ENCODE peak calls at places on chromosomes 5 and 9, in six cellular contexts. Z is A549, V is AG10803, U is foreskin fibroblast, J is nephron progenitor cell, H is AG09309. G is an unnamed sample.

GRCh38 chr5:169416583-169417196 is 115.8 kb upstream of the SLIT3 start:
- DNase-seq in Z (no peak), J (peak; percentile 57), V (peak; percentile 96), H (peak; percentile 80), U (peak; percentile 94), G (no peak)

GRCh38 chr5:78647838-78648358 is 674 bp downstream of the LHFPL2 start:
- DNase-seq in V (peak; percentile 57), H (no peak), Z (peak; percentile 19), J (no peak), U (peak; percentile 82), G (peak; percentile 28)

GRCh38 chr5:76818844-76819831 is at the start of gene F2RL1:
- DNase-seq in J (peak; percentile 82), U (peak; percentile 85), H (no peak), Z (peak; percentile 88), V (no peak), G (peak; percentile 65)

GRCh38 chr5:32283539-32284377 is 29.0 kb downstream of the MTMR12 start:
- DNase-seq in U (peak; percentile 57), V (peak; percentile 24), H (no peak), Z (no peak), J (no peak), G (no peak)

GRCh38 chr9:88807426-88807825 is 183.8 kb upstream of the S1PR3 start:
- DNase-seq in Z (no peak), J (no peak), U (no peak), V (no peak), H (no peak), G (no peak)

GRCh38 chr5:113034182-113034773 is 57.7 kb downstream of the DCP2 start:
- DNase-seq in Z (no peak), J (no peak), H (peak; percentile 71), V (peak; percentile 92), U (peak; percentile 77), G (no peak)

GRCh38 chr5:129804705-129805104 is 56.8 kb downstream of the MINAR2 start:
- DNase-seq in U (no peak), V (no peak), Z (no peak), H (no peak), J (peak; percentile 7), G (no peak)

GRCh38 chr9:134787601-134788531 is 92.7 kb upstream of the FCN2 start:
- DNase-seq in H (no peak), J (no peak), V (no peak), U (no peak), Z (no peak), G (no peak)

GRCh38 chr5:140165101-140165920 is 9.7 kb upstream of the CYSTM1 start:
- DNase-seq in U (no peak), J (no peak), H (no peak), V (no peak), Z (no peak), G (no peak)

GRCh38 chr9:17134396-17134842 is 421 bp upstream of the CNTLN start:
- DNase-seq in V (peak; percentile 36), J (no peak), H (no peak), U (peak; percentile 49), Z (no peak), G (no peak)

GRCh38 chr9:3751125-3751758 is 225.4 kb upstream of the RFX3 start:
- DNase-seq in V (peak; percentile 99), Z (peak; percentile 39), J (no peak), H (peak; percentile 75), U (peak; percentile 61), G (no peak)

GRCh38 chr5:57041570-57041969 is 89.6 kb upstream of the MIER3 start:
- DNase-seq in V (no peak), U (no peak), H (no peak), J (no peak), Z (no peak), G (no peak)

GRCh38 chr9:117344892-117345660 is 69.8 kb downstream of the ASTN2 start:
- DNase-seq in J (no peak), U (no peak), Z (no peak), V (no peak), H (no peak), G (no peak)

GRCh38 chr9:18795947-18796705 is 236.9 kb downstream of the SAXO1 start:
- DNase-seq in J (no peak), V (peak; percentile 99), U (peak; percentile 72), Z (no peak), H (peak; percentile 67), G (no peak)

GRCh38 chr9:99073347-99073746 is 31.6 kb upstream of the TGFBR1 start:
- DNase-seq in J (no peak), H (no peak), V (no peak), U (no peak), Z (no peak), G (no peak)

GRCh38 chr5:543351-543750 is 19.1 kb upstream of the SLC9A3 start:
- DNase-seq in Z (no peak), U (no peak), V (no peak), H (no peak), J (no peak), G (no peak)

GRCh38 chr5:26023361-26023760 is 1015.0 kb downstream of the CDH9 start:
- DNase-seq in U (no peak), J (no peak), Z (no peak), V (no peak), H (no peak), G (no peak)

GRCh38 chr9:134571946-134572914 is 69.4 kb upstream of the COL5A1 start:
- DNase-seq in J (no peak), V (no peak), H (no peak), Z (no peak), U (no peak), G (no peak)

GRCh38 chr9:128297221-128297773 is 21.2 kb downstream of the SWI5 start:
- DNase-seq in U (no peak), Z (no peak), J (no peak), H (no peak), V (no peak), G (no peak)

GRCh38 chr9:136700309-136700708 is 12.1 kb upstream of the DIPK1B start:
- DNase-seq in H (no peak), V (peak; percentile 66), U (peak; percentile 60), J (no peak), Z (no peak), G (no peak)

GRCh38 chr5:177275883-177276282 is 27.6 kb downstream of the RAB24 start:
- DNase-seq in H (no peak), U (no peak), Z (no peak), J (no peak), V (no peak), G (no peak)

GRCh38 chr5:42994285-42995151 is 45.6 kb downstream of the ANXA2R start:
- DNase-seq in H (peak; percentile 74), Z (peak; percentile 64), V (peak; percentile 89), U (peak; percentile 96), J (peak; percentile 86), G (no peak)

GRCh38 chr5:51381801-51382507 is 1.3 kb upstream of the ISL1 start:
- DNase-seq in V (no peak), H (no peak), Z (no peak), U (peak; percentile 76), J (no peak), G (no peak)

GRCh38 chr5:142925795-142926194 is 155.6 kb downstream of the ARHGAP26 start:
- DNase-seq in J (no peak), Z (no peak), V (peak; percentile 82), H (peak; percentile 79), U (peak; percentile 88), G (no peak)

GRCh38 chr9:6877671-6878161 is 119.9 kb downstream of the KDM4C start:
- DNase-seq in Z (peak; percentile 8), J (no peak), U (peak; percentile 65), H (peak; percentile 13), V (peak; percentile 58), G (no peak)

GRCh38 chr5:124060413-124061095 is 548.6 kb downstream of the CSNK1G3 start:
- DNase-seq in H (no peak), V (no peak), J (no peak), Z (no peak), U (no peak), G (no peak)

GRCh38 chr9:108549184-108549583 is 306.6 kb downstream of the ACTL7B start:
- DNase-seq in H (no peak), Z (no peak), J (no peak), V (no peak), U (no peak), G (no peak)

GRCh38 chr5:14267166-14267838 is 124.2 kb downstream of the TRIO start:
- DNase-seq in J (no peak), H (no peak), U (no peak), Z (no peak), V (no peak), G (no peak)
- TF ChIP-seq CTCF in J (no peak), H (no peak), U (no peak), Z (no peak), V (no peak), G (no peak)

GRCh38 chr9:2017209-2017458 is 2.0 kb downstream of the SMARCA2 start:
- DNase-seq in J (no peak), V (no peak), H (no peak), U (peak; percentile 71), Z (no peak), G (no peak)

GRCh38 chr9:2018162-2018643 is 3.1 kb downstream of the SMARCA2 start:
- DNase-seq in V (no peak), J (no peak), U (no peak), H (no peak), Z (peak; percentile 10), G (no peak)

GRCh38 chr9:2015581-2016410 is 649 bp downstream of the SMARCA2 start:
- DNase-seq in J (peak; percentile 63), H (no peak), V (peak; percentile 33), U (peak; percentile 67), Z (peak; percentile 30), G (peak; percentile 37)

GRCh38 chr9:2017459-2018161 is 2.5 kb downstream of the SMARCA2 start:
- DNase-seq in U (peak; percentile 89), H (peak; percentile 51), J (peak; percentile 62), V (peak; percentile 90), Z (peak; percentile 72), G (peak; percentile 72)

DNA sequence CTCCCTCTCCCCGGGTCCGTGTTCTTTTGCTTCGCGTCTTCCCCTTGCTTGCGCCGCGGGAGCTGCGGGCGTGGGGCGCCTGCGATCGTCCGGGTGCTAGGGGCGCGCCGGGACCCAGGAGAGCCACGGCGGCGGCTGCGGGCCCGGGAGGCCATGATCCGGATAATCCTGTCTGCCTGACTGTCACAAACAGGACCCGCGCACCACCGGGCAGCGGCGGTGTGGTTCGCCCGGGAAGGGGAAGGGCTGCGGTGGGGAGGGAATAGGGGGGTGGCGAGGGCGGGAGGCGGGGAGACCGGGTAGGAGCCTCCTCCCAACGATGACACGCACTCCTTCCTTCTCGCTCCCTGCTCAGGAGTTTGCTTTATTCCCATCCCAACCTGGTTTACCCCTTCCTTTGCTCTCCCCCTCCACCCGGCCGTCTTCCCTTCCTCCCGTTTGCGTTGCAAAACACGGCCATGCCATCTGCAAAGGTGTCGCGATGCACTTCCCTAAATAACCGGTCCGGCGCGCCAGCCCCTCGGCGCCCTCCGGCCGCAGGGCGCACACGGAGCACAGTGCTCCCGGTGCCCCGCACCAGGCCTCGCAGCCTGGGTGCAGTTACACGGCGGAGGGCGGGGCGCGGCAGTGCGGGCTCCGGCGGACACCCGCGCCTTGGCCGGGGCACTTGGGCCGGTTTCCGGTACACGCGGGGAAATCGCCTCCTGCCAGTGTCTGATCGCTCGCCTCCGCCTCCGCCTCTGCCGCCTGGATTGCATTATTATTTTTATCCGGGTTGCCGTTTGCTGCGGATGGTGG is 1.5 kb downstream of the SMARCA2 start:
- DNase-seq in U (peak; percentile 93), Z (peak; percentile 82), H (no peak), V (peak; percentile 77), J (peak; percentile 56), G (peak; percentile 36)
- TF ChIP-seq CTCF in U (no peak), Z (no peak), H (no peak), V (peak; percentile 1), J (no peak), G (no peak)

GRCh38 chr5:73783823-73784222 is 157.8 kb downstream of the ARHGEF28 start:
- DNase-seq in U (peak; percentile 56), J (no peak), Z (no peak), H (no peak), V (peak; percentile 50), G (no peak)
- TF ChIP-seq CTCF in U (peak; percentile 44), J (no peak), Z (peak; percentile 57), H (peak; percentile 34), V (peak; percentile 48), G (no peak)

GRCh38 chr5:173010547-173011464 is 27.2 kb downstream of the ATP6V0E1 start:
- DNase-seq in H (no peak), Z (no peak), U (no peak), V (no peak), J (peak; percentile 30), G (no peak)
- TF ChIP-seq CTCF in H (peak; percentile 22), Z (no peak), U (peak; percentile 24), V (peak; percentile 36), J (peak; percentile 38), G (no peak)

G was measured in mesothelial cell of epicardium.